ENCODE peak calls at places on chromosomes 11 and 22, in four cellular contexts. U is upper lobe of right lung; C is tibial nerve; G is CD4-positive, alpha-beta memory T cell. W is an unnamed sample.

GRCh38 chr11:87097582-87097981 is 59.8 kb downstream of the TMEM135 start:
- DNase-seq in U (no peak), C (no peak), G (no peak), W (peak; percentile 58)

GRCh38 chr11:124801014-124801413 is 808 bp upstream of the MSANTD2 start:
- DNase-seq in U (no peak), C (no peak), G (no peak), W (no peak)

GRCh38 chr11:109405671-109406070 is 16.3 kb upstream of the C11orf87 start:
- DNase-seq in U (no peak), C (no peak), G (no peak), W (no peak)

GRCh38 chr11:10026514-10026913 is 267.5 kb downstream of the SBF2 start:
- DNase-seq in U (no peak), C (no peak), G (no peak), W (no peak)

GRCh38 chr11:87290304-87290922 is 252.7 kb downstream of the TMEM135 start:
- DNase-seq in U (no peak), C (no peak), G (no peak), W (peak; percentile 79)

GRCh38 chr11:129973809-129974208 is 28.8 kb downstream of the PRDM10 start:
- DNase-seq in U (peak; percentile 76), C (no peak), G (no peak), W (peak; percentile 87)

GRCh38 chr11:128354476-128354875 is 232.9 kb downstream of the ETS1 start:
- DNase-seq in U (no peak), C (no peak), G (no peak), W (no peak)

GRCh38 chr11:111378773-111379499 is at the start of gene POU2AF1:
- DNase-seq in U (no peak), C (no peak), G (peak; percentile 71), W (peak; percentile 29)

GRCh38 chr11:853682-854448 is 11.2 kb downstream of the TSPAN4 start:
- DNase-seq in U (no peak), C (no peak), G (no peak), W (no peak)

GRCh38 chr11:65396769-65397745 is 10.6 kb downstream of the FRMD8 start:
- DNase-seq in U (peak; percentile 55), C (no peak), G (peak; percentile 25), W (no peak)

GRCh38 chr11:126817523-126818450 is 182.8 kb downstream of the KIRREL3 start:
- DNase-seq in U (no peak), C (no peak), G (no peak), W (no peak)

GRCh38 chr22:31826443-31826842 is 72.6 kb downstream of the DEPDC5 start:
- DNase-seq in U (no peak), C (no peak), G (no peak), W (no peak)

GRCh38 chr11:97367406-97368083 is 977.7 kb downstream of the JRKL start:
- DNase-seq in U (no peak), C (no peak), G (no peak), W (no peak)

GRCh38 chr11:330694-331314 is 10.1 kb upstream of the IFITM3 start:
- DNase-seq in U (peak; percentile 61), C (no peak), G (no peak), W (no peak)

GRCh38 chr22:27800250-27801131 is 1.1 kb downstream of the MN1 start:
- DNase-seq in U (no peak), C (no peak), G (no peak), W (peak; percentile 55)

GRCh38 chr11:35515224-35515623 is 10.2 kb downstream of the PAMR1 start:
- DNase-seq in U (no peak), C (no peak), G (no peak), W (no peak)

GRCh38 chr11:16402654-16403447 is 46.5 kb upstream of the SOX6 start:
- DNase-seq in U (no peak), C (no peak), G (no peak), W (no peak)

GRCh38 chr22:44454113-44454769 is 43.8 kb downstream of the RTL6 start:
- DNase-seq in U (peak; percentile 27), C (no peak), G (no peak), W (no peak)

GRCh38 chr11:64441127-64441526 is 82.2 kb downstream of the RPS6KA4 start:
- DNase-seq in U (peak; percentile 26), C (no peak), G (no peak), W (no peak)

GRCh38 chr11:36510567-36511020 is 522 bp upstream of the TRAF6 start:
- DNase-seq in U (no peak), C (no peak), G (no peak), W (peak; percentile 28)

GRCh38 chr11:121059605-121060004 is 35.7 kb downstream of the TBCEL start:
- DNase-seq in U (no peak), C (no peak), G (no peak), W (no peak)

GRCh38 chr22:45608763-45609180 is 62.9 kb upstream of the ATXN10 start:
- DNase-seq in U (no peak), C (no peak), G (no peak), W (no peak)

GRCh38 chr22:20859615-20860014 is 808 bp downstream of the SNAP29 start:
- DNase-seq in U (peak; percentile 18), C (no peak), G (no peak), W (no peak)

GRCh38 chr11:1875093-1875785 is 16.5 kb downstream of the PRR33 start:
- DNase-seq in U (no peak), C (no peak), G (peak; percentile 24), W (no peak)

GRCh38 chr11:134244593-134244992 is 8.6 kb downstream of the THYN1 start:
- DNase-seq in U (no peak), C (no peak), G (no peak), W (peak; percentile 17)

GRCh38 chr22:39084666-39085065 is 7.6 kb downstream of the APOBEC3G start:
- DNase-seq in U (no peak), C (no peak), G (no peak), W (no peak)

GRCh38 chr11:77086521-77087472 is 15.8 kb upstream of the OMP start:
- DNase-seq in U (peak; percentile 55), C (no peak), G (no peak), W (no peak)
- H3K27ac ChIP-seq in U (no peak overlapping the region), C (peak overlapping the region; percentile 81), G (no peak overlapping the region), W (no peak overlapping the region)

DNA sequence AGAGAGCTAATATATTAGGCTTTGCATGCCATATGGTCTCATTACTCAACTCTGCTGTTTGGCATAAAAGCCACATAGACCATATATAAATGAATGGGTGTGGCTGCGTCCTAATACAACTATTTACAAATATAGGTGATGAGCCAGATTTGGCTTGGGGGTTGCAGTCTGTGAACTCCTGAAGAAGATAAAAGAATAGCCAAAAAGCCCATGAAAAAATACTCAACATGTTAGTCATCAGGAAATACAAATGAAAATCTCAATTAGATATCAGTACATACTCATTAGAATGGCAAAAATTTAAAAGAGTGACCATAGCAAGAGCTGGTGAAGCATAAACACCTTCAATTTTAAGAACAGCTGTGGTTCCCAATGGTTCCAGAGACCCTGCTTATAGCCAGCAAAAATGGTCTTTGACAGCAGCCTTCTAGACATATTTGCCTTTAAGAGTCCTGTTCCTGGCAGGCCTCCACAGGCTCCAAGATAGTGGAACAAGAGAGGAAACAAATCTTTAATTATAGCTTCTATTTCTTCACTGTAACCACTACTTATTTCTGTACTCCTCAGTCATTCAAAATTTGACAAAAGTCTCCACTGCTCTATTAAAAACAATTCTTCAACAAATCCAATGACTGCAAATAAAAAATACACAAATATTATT is 16.1 kb downstream of the C2CD3 start:
- DNase-seq in U (no peak), C (no peak), G (no peak), W (no peak)
- H3K4me3 ChIP-seq in U (no peak overlapping the region), C (no peak overlapping the region), G (no peak overlapping the region), W (no peak overlapping the region)

GRCh38 chr11:123308077-123308476 is 113.0 kb upstream of the CLMP start:
- DNase-seq in U (no peak), C (no peak), G (no peak), W (peak; percentile 87)

GRCh38 chr11:123306531-123306930 is 111.5 kb upstream of the CLMP start:
- DNase-seq in U (no peak), C (no peak), G (no peak), W (no peak)

GRCh38 chr11:123305601-123306000 is 110.6 kb upstream of the CLMP start:
- DNase-seq in U (no peak), C (no peak), G (no peak), W (no peak)

GRCh38 chr11:123304828-123305530 is 109.9 kb upstream of the CLMP start:
- DNase-seq in U (no peak), C (no peak), G (no peak), W (no peak)

GRCh38 chr11:123307276-123307675 is 112.2 kb upstream of the CLMP start:
- DNase-seq in U (no peak), C (no peak), G (no peak), W (no peak)
- H3K27ac ChIP-seq in U (no peak overlapping the region), C (no peak overlapping the region), G (no peak overlapping the region), W (peak overlapping the region; percentile 48)

DNA sequence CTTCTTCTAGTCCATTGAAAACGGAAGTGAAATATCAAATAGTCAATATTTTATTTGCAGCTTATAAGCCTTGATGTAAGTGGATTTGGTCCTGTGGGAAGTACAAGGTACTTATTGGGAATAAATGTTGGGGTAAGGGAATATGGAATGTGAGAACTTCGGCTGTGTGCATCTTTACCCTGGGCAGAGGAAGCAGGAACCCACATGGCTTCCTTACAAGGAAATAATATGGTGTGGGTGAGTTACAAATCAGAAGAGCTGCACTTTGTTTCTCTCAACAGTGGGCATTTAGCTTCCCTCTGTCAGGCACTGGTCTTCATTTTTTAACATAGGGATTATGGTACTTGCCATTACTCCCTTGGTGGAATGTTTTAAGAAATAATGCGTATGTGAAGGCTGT is 77.9 kb downstream of the SCN3B start:
- DNase-seq in U (no peak), C (no peak), G (no peak), W (no peak)
- H3K4me3 ChIP-seq in U (no peak overlapping the region), C (no peak overlapping the region), G (no peak overlapping the region), W (no peak overlapping the region)

W was measured in cardiac muscle cell.